ENCODE peak calls at places on chromosome 7, in nine cellular contexts. H, E, V, L, N, D, O, Y and W are unnamed samples.

GRCh38 chr7:107564553-107565298 is 955 bp downstream of the DUS4L start:
- DNase-seq in L (no peak), E (no peak), O (no peak), Y (no peak), N (peak; percentile 93), H (no peak), V (no peak), D (no peak), W (no peak)

GRCh38 chr7:100208911-100209408 is 10.8 kb upstream of the PVRIG start:
- DNase-seq in V (no peak), D (no peak), E (no peak), Y (no peak), O (no peak), L (no peak), H (no peak), N (no peak), W (no peak)

GRCh38 chr7:155007947-155008346 is 5.0 kb upstream of the PAXIP1 start:
- DNase-seq in L (peak; percentile 70), Y (no peak), D (no peak), H (peak; percentile 22), O (peak; percentile 26), N (no peak), V (no peak), E (no peak), W (peak; percentile 45)

GRCh38 chr7:5470721-5471311 is 47.2 kb upstream of the TNRC18 start:
- DNase-seq in V (no peak), Y (no peak), L (peak; percentile 69), D (no peak), O (no peak), E (no peak), N (no peak), H (no peak), W (no peak)

GRCh38 chr7:67621704-67622103 is 625.1 kb downstream of the TYW1 start:
- DNase-seq in N (no peak), E (no peak), L (no peak), O (no peak), Y (no peak), H (no peak), V (no peak), D (no peak), W (no peak)

GRCh38 chr7:46253500-46253899 is 332.4 kb upstream of the IGFBP3 start:
- DNase-seq in V (no peak), H (no peak), D (no peak), E (no peak), O (no peak), L (no peak), N (peak; percentile 38), Y (no peak), W (no peak)

GRCh38 chr7:101099969-101100781 is 14.9 kb downstream of the TRIM56 start:
- DNase-seq in D (peak; percentile 96), V (peak; percentile 75), L (peak; percentile 74), N (peak; percentile 97), H (peak; percentile 75), E (peak; percentile 28), O (no peak), Y (peak; percentile 68), W (no peak)

GRCh38 chr7:39810204-39810642 is 139.8 kb upstream of the CDK13 start:
- DNase-seq in O (no peak), N (no peak), V (no peak), D (no peak), H (no peak), Y (no peak), L (no peak), E (no peak), W (no peak)

GRCh38 chr7:94649313-94649924 is 6.5 kb downstream of the SGCE start:
- DNase-seq in Y (no peak), D (no peak), N (peak; percentile 22), O (no peak), E (no peak), L (peak; percentile 13), H (no peak), V (no peak), W (no peak)

GRCh38 chr7:129368389-129368986 is 65.7 kb upstream of the STRIP2 start:
- DNase-seq in L (no peak), N (no peak), O (no peak), D (no peak), V (no peak), E (no peak), Y (no peak), H (no peak), W (no peak)

GRCh38 chr7:50982626-50983025 is 199.9 kb upstream of the GRB10 start:
- DNase-seq in L (no peak), V (no peak), H (no peak), E (no peak), O (no peak), N (no peak), Y (no peak), D (no peak), W (no peak)

GRCh38 chr7:5827755-5828154 is 46.3 kb upstream of the RNF216 start:
- DNase-seq in V (no peak), O (no peak), L (peak; percentile 15), E (peak; percentile 23), H (peak; percentile 55), Y (peak; percentile 19), N (no peak), D (no peak), W (peak; percentile 17)

GRCh38 chr7:32298403-32299132 is 191.6 kb downstream of the LSM5 start:
- DNase-seq in D (no peak), O (no peak), N (no peak), Y (no peak), H (no peak), L (no peak), V (no peak), E (peak; percentile 30), W (no peak)

GRCh38 chr7:1285556-1286301 is 53.1 kb downstream of the UNCX start:
- DNase-seq in E (no peak), Y (no peak), N (no peak), V (no peak), O (no peak), L (no peak), D (no peak), H (no peak), W (no peak)